ENCODE peak calls at places on chromosomes 3 and 15, in six cellular contexts. C, A, X, H, F and I are unnamed samples.

GRCh38 chr3:139110072-139110830 is 65.6 kb upstream of the PRR23C start:
- DNase-seq in X (no peak), C (no peak), A (no peak), F (no peak), H (no peak), I (no peak)

GRCh38 chr3:116815831-116816588 is 106.4 kb downstream of the TUSC7 start:
- DNase-seq in X (no peak), F (peak), H (no peak), C (no peak), A (peak), I (peak)

GRCh38 chr15:48644827-48645557 is 517 bp downstream of the FBN1 start:
- DNase-seq in X (peak), H (no peak), C (no peak), F (peak), A (peak), I (peak)

GRCh38 chr3:196528639-196529233 is 13.6 kb upstream of the SMCO1 start:
- DNase-seq in H (peak), A (peak), C (no peak), X (peak), F (peak), I (peak)

GRCh38 chr15:79378394-79379158 is 53.6 kb upstream of the MINAR1 start:
- DNase-seq in A (peak), X (no peak), H (no peak), F (no peak), C (no peak), I (no peak)

GRCh38 chr3:43097681-43098080 is 8.2 kb downstream of the POMGNT2 start:
- DNase-seq in X (no peak), C (no peak), F (no peak), A (no peak), H (no peak), I (no peak)

GRCh38 chr3:106086636-106087035 is 217.8 kb upstream of the CBLB start:
- DNase-seq in A (no peak), F (no peak), X (no peak), C (no peak), H (no peak), I (no peak)

GRCh38 chr3:172673210-172673679 is 37.6 kb downstream of the NCEH1 start:
- DNase-seq in C (no peak), A (peak), F (peak), H (peak), X (no peak), I (peak)

GRCh38 chr3:49718419-49719213 is 868 bp downstream of the AMIGO3 start:
- DNase-seq in F (no peak), A (no peak), X (no peak), C (peak), H (no peak), I (peak)

GRCh38 chr3:187767266-187768032 is 22.2 kb upstream of the BCL6 start:
- DNase-seq in X (no peak), A (peak), C (no peak), F (no peak), H (no peak), I (peak)

GRCh38 chr3:172953576-172953975 is 187.5 kb downstream of the SPATA16 start:
- DNase-seq in H (no peak), A (no peak), F (no peak), X (no peak), C (no peak), I (no peak)

GRCh38 chr15:70788114-70789049 is 25.0 kb upstream of the UACA start:
- DNase-seq in A (peak), C (no peak), H (no peak), F (no peak), X (no peak), I (peak)

GRCh38 chr3:126746395-126747177 is 42.5 kb downstream of the CHCHD6 start:
- DNase-seq in H (no peak), C (no peak), F (peak), X (peak), A (peak), I (peak)

GRCh38 chr3:142275856-142276255 is 50.5 kb upstream of the GK5 start:
- DNase-seq in X (no peak), A (peak), C (no peak), H (no peak), F (no peak), I (peak)

GRCh38 chr15:33007295-33007855 is 187.1 kb downstream of the FMN1 start:
- DNase-seq in A (no peak), C (no peak), H (no peak), F (no peak), X (no peak), I (peak)

GRCh38 chr3:32951410-32951811 is at the start of gene CCR4:
- DNase-seq in H (peak), C (no peak), A (no peak), X (no peak), F (no peak), I (no peak)

GRCh38 chr3:59660852-59661624 is 611.2 kb upstream of the CFAP20DC start:
- DNase-seq in H (no peak), C (no peak), F (no peak), X (no peak), A (peak), I (no peak)

GRCh38 chr15:71325461-71325860 is 210.2 kb downstream of the THSD4 start:
- DNase-seq in C (no peak), A (peak), H (no peak), F (no peak), X (no peak), I (peak)

GRCh38 chr3:95654567-95655362 is 1159.6 kb upstream of the EPHA6 start:
- DNase-seq in F (no peak), H (no peak), A (no peak), C (no peak), X (no peak), I (no peak)

GRCh38 chr3:161371441-161372320 is at the start of gene SPTSSB:
- DNase-seq in C (no peak), A (peak), X (no peak), H (no peak), F (peak), I (peak)

GRCh38 chr3:116444819-116445290 is 432 bp downstream of the LSAMP start:
- DNase-seq in A (peak), C (no peak), X (peak), F (peak), H (no peak), I (no peak)

GRCh38 chr15:58951388-58952060 is 18.0 kb upstream of the SLTM start:
- DNase-seq in F (no peak), X (no peak), C (no peak), H (no peak), A (peak), I (peak)

GRCh38 chr15:80480909-80481308 is 76.7 kb downstream of the ARNT2 start:
- DNase-seq in C (no peak), A (peak), X (peak), F (no peak), H (no peak), I (peak)

GRCh38 chr15:93058904-93059427 is 30.0 kb downstream of the RGMA start:
- DNase-seq in H (no peak), F (no peak), X (no peak), A (no peak), C (no peak), I (no peak)

GRCh38 chr3:67765575-67765974 is 111.2 kb upstream of the SUCLG2 start:
- DNase-seq in A (peak), F (no peak), X (no peak), C (no peak), H (no peak), I (no peak)
- TF ChIP-seq CTCF in A (no peak), F (no peak), X (no peak), C (no peak), H (no peak), I (no peak)

GRCh38 chr3:13002398-13003124 is 70.7 kb downstream of the IQSEC1 start:
- DNase-seq in H (no peak), A (no peak), F (no peak), C (no peak), X (no peak), I (peak)
- H3K4me3 ChIP-seq in H (no peak), A (no peak), F (no peak), C (no peak), X (no peak), I (no peak)

DNA sequence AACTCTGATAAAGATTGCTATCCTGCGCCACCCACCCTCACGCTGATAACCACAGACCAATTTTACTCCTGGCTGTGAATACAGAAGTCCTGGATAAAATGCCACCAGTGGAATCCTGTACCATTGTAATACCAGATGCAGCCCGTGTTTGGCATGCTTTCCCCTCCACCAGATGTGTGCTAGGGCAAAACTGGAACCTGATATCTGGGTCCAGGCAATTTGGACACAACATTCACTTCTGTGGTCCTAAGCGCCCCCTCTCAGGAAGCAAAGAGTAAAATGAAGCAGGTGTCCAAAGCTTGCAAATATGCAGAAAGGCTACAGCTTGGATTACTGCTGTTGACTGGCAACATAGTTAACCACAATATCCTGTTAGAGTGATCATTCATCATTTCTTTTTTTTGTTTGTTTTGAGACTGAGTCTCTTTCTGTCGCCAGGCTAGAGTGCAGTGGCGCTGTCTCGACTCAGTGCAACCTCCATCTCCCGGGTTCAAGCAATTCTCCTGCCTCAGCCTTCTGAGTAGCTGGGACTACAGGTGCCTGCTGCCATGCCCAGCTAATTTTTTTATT is 32.8 kb downstream of the LOXL1 start:
- DNase-seq in X (peak), F (no peak), A (no peak), C (peak), H (no peak), I (no peak)
- TF ChIP-seq CTCF in X (no peak), F (no peak), A (no peak), C (no peak), H (no peak), I (no peak)

GRCh38 chr3:113002033-113002432 is 11.2 kb downstream of the GTPBP8 start:
- DNase-seq in X (no peak), C (no peak), H (no peak), A (peak), F (no peak), I (no peak)

GRCh38 chr3:113008117-113008516 is 17.3 kb downstream of the GTPBP8 start:
- DNase-seq in A (peak), F (no peak), H (no peak), C (no peak), X (no peak), I (no peak)

GRCh38 chr3:113002676-113003075 is 11.9 kb downstream of the GTPBP8 start:
- DNase-seq in H (no peak), C (no peak), X (no peak), F (no peak), A (no peak), I (no peak)

GRCh38 chr3:113005622-113006021 is 14.8 kb downstream of the GTPBP8 start:
- DNase-seq in H (no peak), C (no peak), X (no peak), A (no peak), F (no peak), I (no peak)

DNA sequence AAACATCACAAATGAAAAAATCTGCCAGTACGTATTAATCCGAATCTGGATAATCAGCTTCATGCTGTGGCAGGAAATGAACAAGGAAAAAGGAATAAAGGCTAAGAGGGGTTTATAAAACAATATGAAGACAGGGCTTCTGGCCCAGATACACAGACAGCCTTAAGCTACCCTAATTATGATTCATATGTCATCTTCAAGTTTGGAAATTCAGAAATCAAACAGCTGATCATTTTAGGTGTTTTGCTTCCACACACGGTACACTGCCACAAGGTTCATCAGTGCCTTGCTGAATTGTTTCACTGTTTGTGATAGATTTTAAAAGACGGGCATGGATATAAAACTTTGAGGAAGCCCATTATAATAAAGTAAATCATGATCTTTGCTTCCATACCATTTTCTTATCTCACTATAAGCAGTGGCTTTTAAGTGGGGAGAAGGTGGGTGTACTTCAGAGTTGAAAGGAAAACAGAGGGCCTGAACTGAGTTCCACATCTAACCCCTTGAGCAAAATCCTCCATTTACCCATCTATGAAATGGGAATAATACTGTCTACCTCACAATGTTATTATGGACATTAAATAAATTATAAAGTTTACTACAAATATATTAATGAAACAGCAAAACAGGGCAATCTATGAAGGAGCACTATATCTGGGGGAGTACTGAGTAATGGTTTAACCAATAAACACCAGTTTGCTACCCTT is 15.7 kb downstream of the GTPBP8 start:
- DNase-seq in X (no peak), C (no peak), H (no peak), F (no peak), A (no peak), I (no peak)
- H3K4me3 ChIP-seq in X (no peak), C (no peak), H (no peak), F (no peak), A (no peak), I (no peak)

GRCh38 chr3:182704926-182705325 is 88.4 kb upstream of the ATP11B start:
- DNase-seq in A (no peak), X (no peak), F (no peak), C (no peak), H (no peak), I (no peak)
- TF ChIP-seq CTCF in A (no peak), X (no peak), F (no peak), C (no peak), H (no peak), I (no peak)

DNA sequence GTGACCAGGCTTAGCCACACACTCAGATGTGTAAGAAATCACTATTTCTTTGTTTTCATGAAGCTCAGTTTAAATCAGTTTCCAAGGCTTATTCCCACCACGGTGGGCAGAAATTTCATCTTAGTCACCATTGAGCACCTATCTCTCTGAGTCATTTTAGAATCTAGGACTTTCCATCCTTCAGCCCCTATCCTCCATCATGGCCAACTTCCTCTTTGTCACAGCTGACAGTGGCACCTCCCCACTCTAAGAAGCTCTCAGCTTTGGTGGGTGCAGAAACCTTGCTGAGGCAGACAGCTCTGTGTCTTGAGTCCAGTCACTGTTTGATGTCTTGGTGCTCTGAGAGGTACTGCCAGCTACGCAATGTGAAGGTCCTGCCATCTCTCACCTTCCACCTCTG is 32.9 kb downstream of the SNTN start:
- DNase-seq in C (no peak), X (no peak), A (no peak), F (no peak), H (no peak), I (no peak)
- H3K4me3 ChIP-seq in C (no peak), X (no peak), A (no peak), F (no peak), H (no peak), I (no peak)

GRCh38 chr15:98651581-98652220 is 3.4 kb downstream of the IGF1R start:
- DNase-seq in X (no peak), C (no peak), A (no peak), F (no peak), H (no peak), I (peak)

GRCh38 chr15:98655732-98656131 is 7.4 kb downstream of the IGF1R start:
- DNase-seq in H (no peak), A (no peak), C (no peak), X (no peak), F (no peak), I (no peak)

GRCh38 chr15:98650871-98651481 is 2.6 kb downstream of the IGF1R start:
- DNase-seq in C (no peak), H (no peak), X (peak), A (peak), F (no peak), I (peak)

GRCh38 chr15:98654790-98655360 is 6.5 kb downstream of the IGF1R start:
- DNase-seq in C (no peak), X (no peak), A (no peak), H (no peak), F (no peak), I (no peak)

GRCh38 chr15:98653686-98654085 is 5.3 kb downstream of the IGF1R start:
- DNase-seq in X (no peak), F (no peak), H (no peak), C (no peak), A (no peak), I (no peak)
- TF ChIP-seq CTCF in X (no peak), F (no peak), H (no peak), C (no peak), A (no peak), I (no peak)

DNA sequence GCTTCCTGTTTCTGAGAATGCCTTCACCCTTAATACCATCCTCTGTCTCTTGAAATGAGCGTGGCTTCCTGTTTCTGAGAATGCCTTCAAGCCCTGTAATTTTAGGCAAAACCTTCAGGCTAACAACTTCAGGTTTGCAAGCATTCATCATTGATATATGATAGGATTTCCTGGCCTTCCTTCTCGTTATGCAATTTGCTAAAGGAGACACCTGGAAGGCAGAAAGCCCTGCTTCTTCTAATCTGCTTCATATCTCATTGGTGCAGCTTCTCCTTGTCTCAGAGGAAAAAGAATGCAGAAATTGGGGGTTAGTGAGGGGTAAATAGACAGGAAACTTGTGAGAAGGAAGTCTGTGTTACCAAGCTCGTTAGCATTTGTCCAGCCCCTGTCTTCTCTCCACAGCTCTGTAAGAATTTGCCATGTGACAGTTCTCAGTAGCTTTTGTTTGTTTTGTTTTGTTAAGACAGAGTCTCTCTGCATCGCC is 7.3 kb downstream of the ARL6IP5 start:
- DNase-seq in F (no peak), H (peak), X (no peak), C (no peak), A (no peak), I (no peak)
- H3K4me3 ChIP-seq in F (no peak), H (peak), X (no peak), C (peak), A (no peak), I (no peak)